ENCODE peak calls at places on chromosomes 2 and 18, in ten cellular contexts. One of them, this sample, is unnamed.

GRCh38 chr2:46983065-46983801 is 67.6 kb upstream of the MCFD2 start:
- DNase-seq in endothelial cell: no peak
- DNase-seq in glomerular endothelial cell: no peak
- DNase-seq in amniotic epithelial cell: peak; percentile 59
- DNase-seq in GM23248: peak; percentile 80
- DNase-seq in stimulated activated CD4-positive, alpha-beta T cell treated with anti-CD3 and anti-CD28 coated beads, TNF-alpha, amount 100 ng/mL, for 1 hour: no peak
- DNase-seq in dermis blood vessel endothelial cell: peak; percentile 66
- DNase-seq in anterior cingulate cortex: no peak
- DNase-seq in GOT3: no peak
- DNase-seq in uterus: no peak
- DNase-seq in this sample: peak; percentile 32

GRCh38 chr2:196233808-196234501 is 62.6 kb upstream of the STK17B start:
- DNase-seq in endothelial cell: no peak
- DNase-seq in glomerular endothelial cell: no peak
- DNase-seq in amniotic epithelial cell: no peak
- DNase-seq in GM23248: peak; percentile 40
- DNase-seq in stimulated activated CD4-positive, alpha-beta T cell treated with anti-CD3 and anti-CD28 coated beads, TNF-alpha, amount 100 ng/mL, for 1 hour: no peak
- DNase-seq in dermis blood vessel endothelial cell: peak; percentile 16
- DNase-seq in anterior cingulate cortex: no peak
- DNase-seq in GOT3: no peak
- DNase-seq in uterus: no peak
- DNase-seq in this sample: no peak

GRCh38 chr18:25737710-25738251 is 352.6 kb downstream of the SS18 start:
- DNase-seq in endothelial cell: no peak
- DNase-seq in glomerular endothelial cell: no peak
- DNase-seq in amniotic epithelial cell: peak; percentile 87
- DNase-seq in GM23248: peak; percentile 97
- DNase-seq in stimulated activated CD4-positive, alpha-beta T cell treated with anti-CD3 and anti-CD28 coated beads, TNF-alpha, amount 100 ng/mL, for 1 hour: no peak
- DNase-seq in dermis blood vessel endothelial cell: no peak
- DNase-seq in anterior cingulate cortex: no peak
- DNase-seq in GOT3: peak; percentile 1
- DNase-seq in uterus: no peak
- DNase-seq in this sample: no peak

GRCh38 chr2:32284321-32284720 is 6.6 kb downstream of the YIPF4 start:
- DNase-seq in endothelial cell: no peak
- DNase-seq in glomerular endothelial cell: no peak
- DNase-seq in amniotic epithelial cell: peak; percentile 60
- DNase-seq in GM23248: no peak
- DNase-seq in stimulated activated CD4-positive, alpha-beta T cell treated with anti-CD3 and anti-CD28 coated beads, TNF-alpha, amount 100 ng/mL, for 1 hour: no peak
- DNase-seq in dermis blood vessel endothelial cell: peak; percentile 84
- DNase-seq in anterior cingulate cortex: no peak
- DNase-seq in GOT3: no peak
- DNase-seq in uterus: no peak
- DNase-seq in this sample: no peak

GRCh38 chr2:30628341-30628740 is 178.9 kb downstream of the CAPN13 start:
- DNase-seq in endothelial cell: no peak
- DNase-seq in glomerular endothelial cell: no peak
- DNase-seq in amniotic epithelial cell: peak; percentile 51
- DNase-seq in GM23248: peak; percentile 12
- DNase-seq in stimulated activated CD4-positive, alpha-beta T cell treated with anti-CD3 and anti-CD28 coated beads, TNF-alpha, amount 100 ng/mL, for 1 hour: no peak
- DNase-seq in dermis blood vessel endothelial cell: no peak
- DNase-seq in anterior cingulate cortex: no peak
- DNase-seq in GOT3: no peak
- DNase-seq in uterus: no peak
- DNase-seq in this sample: no peak

GRCh38 chr2:219944861-219945260 is 317.4 kb downstream of the SLC4A3 start:
- DNase-seq in endothelial cell: no peak
- DNase-seq in glomerular endothelial cell: no peak
- DNase-seq in amniotic epithelial cell: no peak
- DNase-seq in GM23248: no peak
- DNase-seq in stimulated activated CD4-positive, alpha-beta T cell treated with anti-CD3 and anti-CD28 coated beads, TNF-alpha, amount 100 ng/mL, for 1 hour: no peak
- DNase-seq in dermis blood vessel endothelial cell: no peak
- DNase-seq in anterior cingulate cortex: no peak
- DNase-seq in GOT3: no peak
- DNase-seq in uterus: no peak
- DNase-seq in this sample: no peak

GRCh38 chr2:110819711-110820110 is 87.3 kb downstream of the ACOXL start:
- DNase-seq in endothelial cell: no peak
- DNase-seq in glomerular endothelial cell: no peak
- DNase-seq in amniotic epithelial cell: no peak
- DNase-seq in GM23248: no peak
- DNase-seq in stimulated activated CD4-positive, alpha-beta T cell treated with anti-CD3 and anti-CD28 coated beads, TNF-alpha, amount 100 ng/mL, for 1 hour: no peak
- DNase-seq in dermis blood vessel endothelial cell: no peak
- DNase-seq in anterior cingulate cortex: no peak
- DNase-seq in GOT3: no peak
- DNase-seq in uterus: no peak
- DNase-seq in this sample: no peak

GRCh38 chr2:7116516-7116915 is 199.3 kb downstream of the RNF144A start:
- DNase-seq in endothelial cell: no peak
- DNase-seq in glomerular endothelial cell: no peak
- DNase-seq in amniotic epithelial cell: no peak
- DNase-seq in GM23248: no peak
- DNase-seq in stimulated activated CD4-positive, alpha-beta T cell treated with anti-CD3 and anti-CD28 coated beads, TNF-alpha, amount 100 ng/mL, for 1 hour: no peak
- DNase-seq in dermis blood vessel endothelial cell: no peak
- DNase-seq in anterior cingulate cortex: no peak
- DNase-seq in GOT3: no peak
- DNase-seq in uterus: no peak
- DNase-seq in this sample: no peak

GRCh38 chr2:879540-879939 is 71.1 kb upstream of the SNTG2 start:
- DNase-seq in endothelial cell: no peak
- DNase-seq in glomerular endothelial cell: no peak
- DNase-seq in amniotic epithelial cell: no peak
- DNase-seq in GM23248: no peak
- DNase-seq in stimulated activated CD4-positive, alpha-beta T cell treated with anti-CD3 and anti-CD28 coated beads, TNF-alpha, amount 100 ng/mL, for 1 hour: no peak
- DNase-seq in dermis blood vessel endothelial cell: no peak
- DNase-seq in anterior cingulate cortex: no peak
- DNase-seq in GOT3: no peak
- DNase-seq in uterus: no peak
- DNase-seq in this sample: no peak

GRCh38 chr2:139055165-139055564 is 275.0 kb upstream of the NXPH2 start:
- DNase-seq in endothelial cell: no peak
- DNase-seq in glomerular endothelial cell: no peak
- DNase-seq in amniotic epithelial cell: no peak
- DNase-seq in GM23248: no peak
- DNase-seq in stimulated activated CD4-positive, alpha-beta T cell treated with anti-CD3 and anti-CD28 coated beads, TNF-alpha, amount 100 ng/mL, for 1 hour: no peak
- DNase-seq in dermis blood vessel endothelial cell: no peak
- DNase-seq in anterior cingulate cortex: no peak
- DNase-seq in GOT3: no peak
- DNase-seq in uterus: no peak
- DNase-seq in this sample: no peak

GRCh38 chr2:150486539-150487484 is 655 bp downstream of the RND3 start:
- DNase-seq in endothelial cell: peak; percentile 37
- DNase-seq in glomerular endothelial cell: no peak
- DNase-seq in amniotic epithelial cell: peak; percentile 65
- DNase-seq in GM23248: peak; percentile 69
- DNase-seq in stimulated activated CD4-positive, alpha-beta T cell treated with anti-CD3 and anti-CD28 coated beads, TNF-alpha, amount 100 ng/mL, for 1 hour: no peak
- DNase-seq in dermis blood vessel endothelial cell: peak; percentile 64
- DNase-seq in anterior cingulate cortex: no peak
- DNase-seq in GOT3: peak; percentile 25
- DNase-seq in uterus: peak; percentile 44
- DNase-seq in this sample: no peak